ENCODE peak calls at places on chromosomes 1 and 21, in four cellular contexts. Z, G, C and Y are unnamed samples.

GRCh38 chr1:211114446-211114845 is 19.5 kb downstream of the KCNH1 start:
- DNase-seq in Z (no peak), C (no peak), G (no peak), Y (no peak)

GRCh38 chr1:48697066-48697707 is 79.5 kb downstream of the BEND5 start:
- DNase-seq in G (peak; percentile 82), Z (no peak), C (peak; percentile 58), Y (no peak)

GRCh38 chr1:244296010-244296409 is 155.7 kb downstream of the ADSS2 start:
- DNase-seq in C (no peak), Z (no peak), G (no peak), Y (no peak)

GRCh38 chr1:29767088-29767685 is 530.9 kb downstream of the PTPRU start:
- DNase-seq in C (peak; percentile 25), Z (no peak), G (no peak), Y (no peak)

GRCh38 chr1:112319371-112320034 is 76.5 kb upstream of the CTTNBP2NL start:
- DNase-seq in C (no peak), G (no peak), Z (no peak), Y (no peak)

GRCh38 chr1:27873671-27874384 is 1.5 kb downstream of the THEMIS2 start:
- DNase-seq in G (no peak), C (peak; percentile 55), Z (no peak), Y (no peak)

GRCh38 chr1:201443747-201444146 is 22.2 kb upstream of the TNNI1 start:
- DNase-seq in G (no peak), C (no peak), Z (no peak), Y (no peak)

GRCh38 chr1:78833491-78833890 is 173.0 kb downstream of the ADGRL4 start:
- DNase-seq in G (no peak), Z (peak; percentile 84), C (no peak), Y (no peak)

GRCh38 chr1:6325482-6325881 is 64.6 kb upstream of the GPR153 start:
- DNase-seq in G (no peak), C (no peak), Z (no peak), Y (no peak)

GRCh38 chr1:118842462-118843201 is 145.5 kb downstream of the TBX15 start:
- DNase-seq in Z (no peak), C (peak; percentile 31), G (no peak), Y (no peak)

GRCh38 chr21:27425574-27425973 is 458.7 kb upstream of the ADAMTS5 start:
- DNase-seq in C (no peak), Z (no peak), G (no peak), Y (no peak)

GRCh38 chr1:151720974-151721787 is at the start of gene RIIAD1:
- DNase-seq in G (no peak), Z (no peak), C (no peak), Y (no peak)

GRCh38 chr1:38296047-38296446 is 249.5 kb upstream of the POU3F1 start:
- DNase-seq in Z (no peak), C (no peak), G (no peak), Y (no peak)

GRCh38 chr1:247209306-247209900 is 37.6 kb upstream of the ZNF124 start:
- DNase-seq in C (no peak), Z (no peak), G (no peak), Y (no peak)

GRCh38 chr21:34593954-34594531 is 20.9 kb downstream of the RCAN1 start:
- DNase-seq in G (no peak), Z (no peak), C (no peak), Y (no peak)

GRCh38 chr1:179296356-179296755 is 2.8 kb downstream of the SOAT1 start:
- DNase-seq in Z (no peak), C (no peak), G (no peak), Y (no peak)

GRCh38 chr1:11286735-11287410 is 13.9 kb downstream of the UBIAD1 start:
- DNase-seq in G (no peak), Z (no peak), C (no peak), Y (no peak)

GRCh38 chr1:18676431-18676830 is 45.8 kb downstream of the PAX7 start:
- DNase-seq in G (no peak), C (no peak), Z (no peak), Y (no peak)

GRCh38 chr21:42623684-42624083 is 29.7 kb upstream of the PDE9A start:
- DNase-seq in G (no peak), C (no peak), Z (no peak), Y (no peak)

GRCh38 chr1:159068877-159069276 is 7.7 kb downstream of the AIM2 start:
- DNase-seq in G (no peak), Z (no peak), C (no peak), Y (no peak)

GRCh38 chr1:46529031-46529630 is 22.3 kb downstream of the KNCN start:
- DNase-seq in Z (no peak), C (no peak), G (no peak), Y (no peak)

GRCh38 chr1:168939131-168939946 is 167.2 kb upstream of the ATP1B1 start:
- DNase-seq in C (no peak), Z (no peak), G (no peak), Y (no peak)

GRCh38 chr1:168942165-168942564 is 164.3 kb upstream of the ATP1B1 start:
- DNase-seq in Z (no peak), G (no peak), C (no peak), Y (no peak)

GRCh38 chr1:168945870-168946269 is 160.6 kb upstream of the ATP1B1 start:
- DNase-seq in C (peak; percentile 61), Z (peak; percentile 78), G (no peak), Y (no peak)

GRCh38 chr1:168939947-168940223 is 166.6 kb upstream of the ATP1B1 start:
- DNase-seq in Z (no peak), G (no peak), C (no peak), Y (no peak)
- TF ChIP-seq CTCF in Z (no peak), G (no peak), C (no peak), Y (no peak)

GRCh38 chr1:153774780-153775431 is at the start of gene SLC27A3:
- DNase-seq in Z (no peak), C (peak; percentile 85), G (no peak), Y (no peak)

GRCh38 chr1:153776971-153777370 is 1.8 kb downstream of the SLC27A3 start:
- DNase-seq in C (no peak), G (no peak), Z (no peak), Y (no peak)

GRCh38 chr1:153777648-153778047 is 2.4 kb downstream of the SLC27A3 start:
- DNase-seq in G (no peak), C (no peak), Z (no peak), Y (peak; percentile 62)

GRCh38 chr1:153775432-153776311 is 465 bp downstream of the SLC27A3 start:
- DNase-seq in Z (no peak), G (no peak), C (peak; percentile 79), Y (no peak)

GRCh38 chr1:153776352-153776751 is 1.1 kb downstream of the SLC27A3 start:
- DNase-seq in C (no peak), Z (no peak), G (no peak), Y (no peak)
- H3K4me3 ChIP-seq in C (peak overlapping the region; percentile 79), Z (peak overlapping the region; percentile 60), G (peak overlapping the region; percentile 63), Y (peak overlapping the region; percentile 86)

GRCh38 chr1:4180066-4180735 is 280.1 kb upstream of the C1orf174 start:
- DNase-seq in C (peak; percentile 15), Z (no peak), G (no peak), Y (no peak)
- TF ChIP-seq CTCF in C (no peak), Z (no peak), G (no peak), Y (no peak)

GRCh38 chr1:17436380-17437174 is 2.9 kb downstream of the RCC2 start:
- DNase-seq in Z (no peak), G (no peak), C (no peak), Y (no peak)

GRCh38 chr1:17438977-17439249 is 564 bp downstream of the RCC2 start:
- DNase-seq in Z (no peak), C (no peak), G (no peak), Y (no peak)

GRCh38 chr1:17439250-17440073 is at the start of gene RCC2:
- DNase-seq in G (peak; percentile 36), C (peak; percentile 61), Z (no peak), Y (no peak)

GRCh38 chr1:17438176-17438976 is 1.1 kb downstream of the RCC2 start:
- DNase-seq in G (peak; percentile 52), C (peak; percentile 67), Z (no peak), Y (peak; percentile 23)

GRCh38 chr1:17437260-17438175 is 2.0 kb downstream of the RCC2 start:
- DNase-seq in C (no peak), Z (no peak), G (no peak), Y (no peak)
- H3K4me3 ChIP-seq in C (peak overlapping the region; percentile 85), Z (peak overlapping the region; percentile 96), G (peak overlapping the region; percentile 72), Y (peak overlapping the region; percentile 90)

GRCh38 chr1:153057375-153057774 is at the start of gene SPRR2A:
- DNase-seq in Z (no peak), G (no peak), C (no peak), Y (no peak)

GRCh38 chr1:153058826-153059784 is 1.8 kb upstream of the SPRR2A start:
- DNase-seq in Z (peak; percentile 7), C (no peak), G (no peak), Y (no peak)

GRCh38 chr1:153058154-153058553 is 842 bp upstream of the SPRR2A start:
- DNase-seq in Z (no peak), G (no peak), C (no peak), Y (no peak)
- TF ChIP-seq CTCF in Z (peak; percentile 22), G (no peak), C (no peak), Y (no peak)